ENCODE peak calls at places on chromosomes 1 and 21, in six cellular contexts. Y is K562, E is GM12878, B is A549, J is HepG2, L is upper lobe of left lung. I is an unnamed sample.

GRCh38 chr1:201260236-201260591 is 23.1 kb upstream of the PKP1 start:
- ATAC-seq in Y (no peak), E (no peak), B (no peak), J (no peak), L (no peak), I (peak)

GRCh38 chr1:226637147-226637935 is 88.8 kb downstream of the STUM start:
- ATAC-seq in Y (peak), E (no peak), B (no peak), J (peak), L (no peak), I (peak)

GRCh38 chr1:55049914-55050278 is 10.5 kb downstream of the PCSK9 start:
- ATAC-seq in Y (no peak), E (no peak), B (no peak), J (no peak), L (no peak), I (no peak)

GRCh38 chr1:12438349-12438924 is 179.6 kb downstream of the DHRS3 start:
- ATAC-seq in Y (no peak), E (peak), B (no peak), J (no peak), L (no peak), I (peak)

GRCh38 chr1:32791881-32792280 is 25.3 kb downstream of the YARS1 start:
- ATAC-seq in Y (no peak), E (no peak), B (peak), J (no peak), L (no peak), I (no peak)

GRCh38 chr1:151408891-151409290 is 9.5 kb downstream of the PSMB4 start:
- ATAC-seq in Y (no peak), E (no peak), B (no peak), J (no peak), L (no peak), I (no peak)

GRCh38 chr1:229434641-229435051 is 752 bp upstream of the ACTA1 start:
- ATAC-seq in Y (no peak), E (peak), B (no peak), J (peak), L (no peak), I (no peak)

GRCh38 chr21:41348434-41348833 is 13.4 kb upstream of the MX2 start:
- ATAC-seq in Y (no peak), E (no peak), B (no peak), J (no peak), L (no peak), I (no peak)

GRCh38 chr1:55067022-55067781 is 27.9 kb downstream of the PCSK9 start:
- ATAC-seq in Y (no peak), E (no peak), B (no peak), J (no peak), L (no peak), I (no peak)

GRCh38 chr1:8969937-8970336 is 24.3 kb downstream of the CA6 start:
- ATAC-seq in Y (no peak), E (no peak), B (no peak), J (no peak), L (no peak), I (no peak)

GRCh38 chr1:168803696-168804510 is 74.9 kb upstream of the DPT start:
- ATAC-seq in Y (peak), E (no peak), B (no peak), J (no peak), L (no peak), I (no peak)

GRCh38 chr1:181469829-181470228 is 13.5 kb upstream of the CACNA1E start:
- ATAC-seq in Y (peak), E (no peak), B (peak), J (no peak), L (peak), I (peak)

GRCh38 chr1:46764406-46764805 is 34.4 kb upstream of the CYP4B1 start:
- ATAC-seq in Y (no peak), E (no peak), B (no peak), J (peak), L (no peak), I (no peak)

GRCh38 chr1:103529746-103530145 is 4.2 kb downstream of the RNPC3 start:
- ATAC-seq in Y (peak), E (no peak), B (no peak), J (no peak), L (no peak), I (no peak)

GRCh38 chr1:171663036-171663853 is 10.8 kb upstream of the MYOC start:
- ATAC-seq in Y (no peak), E (no peak), B (no peak), J (no peak), L (no peak), I (peak)

GRCh38 chr1:153259387-153259786 is at the start of gene LORICRIN:
- ATAC-seq in Y (no peak), E (no peak), B (no peak), J (no peak), L (no peak), I (no peak)

GRCh38 chr1:246454655-246455054 is 52.4 kb downstream of the SMYD3 start:
- ATAC-seq in Y (no peak), E (no peak), B (no peak), J (no peak), L (no peak), I (no peak)

GRCh38 chr1:16168622-16169021 is 12.8 kb upstream of the EPHA2 start:
- ATAC-seq in Y (no peak), E (peak), B (no peak), J (no peak), L (no peak), I (no peak)

GRCh38 chr1:119664057-119664456 is 16.0 kb upstream of the ZNF697 start:
- ATAC-seq in Y (no peak), E (no peak), B (no peak), J (no peak), L (no peak), I (no peak)

GRCh38 chr1:184376359-184376758 is 10.5 kb upstream of the C1orf21 start:
- ATAC-seq in Y (no peak), E (no peak), B (no peak), J (no peak), L (no peak), I (no peak)

GRCh38 chr1:54356680-54357147 is 49.5 kb downstream of the SSBP3 start:
- ATAC-seq in Y (peak), E (peak), B (no peak), J (peak), L (no peak), I (no peak)

GRCh38 chr1:2499986-2500596 is 24.0 kb downstream of the PLCH2 start:
- ATAC-seq in Y (peak), E (peak), B (no peak), J (no peak), L (no peak), I (no peak)

GRCh38 chr1:215114154-215114933 is 31.8 kb downstream of the KCNK2 start:
- ATAC-seq in Y (no peak), E (no peak), B (peak), J (no peak), L (peak), I (no peak)

GRCh38 chr1:201686709-201687455 is 142.1 kb upstream of the IPO9 start:
- ATAC-seq in Y (peak), E (no peak), B (peak), J (no peak), L (peak), I (no peak)

GRCh38 chr1:77539510-77540142 is 142.8 kb downstream of the ZZZ3 start:
- ATAC-seq in Y (peak), E (peak), B (peak), J (no peak), L (peak), I (peak)

GRCh38 chr1:108610073-108610472 is 50.2 kb downstream of the EEIG2 start:
- ATAC-seq in Y (no peak), E (no peak), B (no peak), J (no peak), L (peak), I (no peak)

GRCh38 chr1:209751627-209752231 is 4.1 kb upstream of the TRAF3IP3 start:
- ATAC-seq in Y (no peak), E (peak), B (no peak), J (no peak), L (no peak), I (no peak)

GRCh38 chr1:202561726-202562442 is 148.4 kb downstream of the SYT2 start:
- ATAC-seq in Y (peak), E (peak), B (no peak), J (no peak), L (no peak), I (no peak)

GRCh38 chr1:90394247-90394646 is 322.9 kb downstream of the BARHL2 start:
- ATAC-seq in Y (no peak), E (no peak), B (no peak), J (no peak), L (peak), I (no peak)

GRCh38 chr1:1273535-1274298 is at the start of gene UBE2J2:
- ATAC-seq in Y (peak), E (peak), B (peak), J (peak), L (peak), I (peak)
- TF ChIP-seq EP300 in Y (peak), E (no peak), B (no peak), J (no peak), L (no peak), I (no peak)

GRCh38 chr1:167706931-167707877 is 14.6 kb upstream of the MPZL1 start:
- ATAC-seq in Y (no peak), E (peak), B (no peak), J (no peak), L (no peak), I (no peak)
- H3K4me3 ChIP-seq in Y (no peak), E (peak), B (no peak), J (no peak), L (no peak), I (no peak)

GRCh38 chr21:45541221-45542039 is 810 bp downstream of the SLC19A1 start:
- ATAC-seq in Y (peak), E (peak), B (peak), J (peak), L (peak), I (peak)
- TF ChIP-seq POLR2A in Y (peak), E (peak), B (peak), J (peak), L (no peak), I (no peak)

GRCh38 chr1:161706483-161707347 is at the start of gene FCRLA:
- ATAC-seq in Y (peak), E (peak), B (no peak), J (no peak), L (no peak), I (no peak)

GRCh38 chr1:161706116-161706482 is 930 bp upstream of the FCRLA start:
- ATAC-seq in Y (no peak), E (peak), B (no peak), J (no peak), L (no peak), I (no peak)

GRCh38 chr1:161710562-161710961 is 3.5 kb downstream of the FCRLA start:
- ATAC-seq in Y (peak), E (no peak), B (no peak), J (no peak), L (no peak), I (no peak)

GRCh38 chr1:161707503-161707902 is 474 bp downstream of the FCRLA start:
- ATAC-seq in Y (no peak), E (peak), B (no peak), J (no peak), L (no peak), I (no peak)

DNA sequence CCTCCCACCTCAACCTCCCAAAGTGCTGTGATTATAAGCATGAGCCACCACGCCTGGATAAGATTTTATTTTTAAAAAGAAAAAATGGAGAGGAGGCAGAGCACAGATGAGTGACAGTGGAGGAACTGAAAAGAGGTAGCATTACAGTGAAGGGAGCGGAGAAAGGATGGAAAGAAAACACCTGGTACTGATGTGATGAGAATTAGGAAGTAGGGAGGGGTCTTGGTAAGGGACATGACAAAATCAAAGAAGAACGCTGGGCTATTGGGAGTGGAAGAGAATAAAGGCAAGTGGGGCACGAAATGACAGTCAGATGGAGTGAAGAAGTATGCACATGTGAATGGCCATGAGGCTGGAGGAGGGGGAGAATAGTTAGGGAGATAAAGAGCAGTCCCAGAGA is 2.3 kb downstream of the FCRLA start:
- ATAC-seq in Y (no peak), E (no peak), B (no peak), J (no peak), L (no peak), I (no peak)
- TF ChIP-seq EP300 in Y (no peak), E (no peak), B (no peak), J (no peak), L (no peak), I (no peak)

GRCh38 chr1:63316540-63316939 is 5.8 kb upstream of the FOXD3 start:
- ATAC-seq in Y (peak), E (no peak), B (no peak), J (no peak), L (no peak), I (no peak)

GRCh38 chr1:63319069-63320023 is 3.0 kb upstream of the FOXD3 start:
- ATAC-seq in Y (no peak), E (no peak), B (no peak), J (no peak), L (no peak), I (no peak)

GRCh38 chr1:63317007-63317813 is 5.2 kb upstream of the FOXD3 start:
- ATAC-seq in Y (peak), E (peak), B (peak), J (peak), L (peak), I (peak)

GRCh38 chr1:63318255-63319068 is 3.9 kb upstream of the FOXD3 start:
- ATAC-seq in Y (no peak), E (no peak), B (no peak), J (no peak), L (no peak), I (no peak)

GRCh38 chr1:63317814-63318156 is 4.6 kb upstream of the FOXD3 start:
- ATAC-seq in Y (no peak), E (no peak), B (peak), J (no peak), L (no peak), I (no peak)
- H3K4me3 ChIP-seq in Y (peak), E (peak), B (peak), J (peak), L (no peak), I (no peak)

GRCh38 chr1:42658880-42659337 is 686 bp downstream of the PPIH start:
- ATAC-seq in Y (peak), E (no peak), B (no peak), J (peak), L (peak), I (no peak)

GRCh38 chr1:42660907-42661500 is 2.8 kb downstream of the PPIH start:
- ATAC-seq in Y (no peak), E (peak), B (no peak), J (no peak), L (no peak), I (no peak)

DNA sequence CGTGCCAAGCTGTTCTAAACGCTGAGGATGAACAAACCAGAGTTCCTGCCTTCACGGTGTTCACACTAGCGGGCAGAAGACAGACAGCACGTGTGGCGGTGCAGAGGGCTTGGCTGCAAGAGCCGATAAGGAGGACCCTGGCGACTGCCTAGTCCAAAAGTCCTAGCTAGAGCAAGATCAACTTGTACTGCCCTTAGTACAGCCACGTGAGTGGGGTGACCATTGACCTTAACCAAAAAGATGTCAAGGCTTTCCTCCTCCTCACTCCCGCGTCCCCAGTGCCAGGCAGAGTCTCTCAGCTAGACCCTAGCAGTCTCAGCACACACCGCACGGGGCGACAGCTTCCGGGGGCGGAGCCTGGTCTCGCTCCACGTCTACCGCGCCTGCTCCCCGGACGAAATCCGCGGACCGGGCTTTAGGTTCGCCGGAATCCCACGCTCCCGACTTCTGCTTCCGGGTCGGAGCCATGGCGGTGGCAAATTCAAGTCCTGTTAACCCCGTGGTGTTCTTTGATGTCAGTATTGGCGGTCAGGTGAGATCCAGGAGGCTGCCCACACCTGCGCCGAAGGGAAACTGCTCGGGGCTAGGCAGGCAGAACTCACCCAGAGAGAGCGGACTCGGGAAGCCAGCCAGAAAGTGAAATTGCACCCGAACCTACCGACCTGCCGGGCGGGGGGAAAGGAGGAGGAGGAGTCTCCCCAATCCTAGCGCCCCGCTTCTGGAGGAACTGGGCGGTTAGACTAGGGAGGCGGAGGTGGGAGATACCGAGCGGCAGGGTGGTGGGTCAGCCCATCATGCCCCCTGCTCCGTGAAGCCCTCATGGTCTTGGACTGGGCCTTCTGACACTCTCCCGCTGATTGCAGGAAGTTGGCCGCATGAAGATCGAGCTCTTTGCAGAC is at the start of gene PPIH:
- ATAC-seq in Y (peak), E (peak), B (peak), J (peak), L (peak), I (peak)
- TF ChIP-seq POLR2A in Y (peak), E (peak), B (peak), J (peak), L (no peak), I (peak)

GRCh38 chr1:83857705-83858104 is 141.2 kb downstream of the TTLL7 start:
- ATAC-seq in Y (no peak), E (no peak), B (no peak), J (no peak), L (no peak), I (no peak)
- TF ChIP-seq EP300 in Y (no peak), E (no peak), B (no peak), J (no peak), L (no peak), I (no peak)